ENCODE peak calls at places on chromosomes 3 and 15, in nine cellular contexts. One of them, this sample, is unnamed. For H3K9me3, the result is how much of the 10 kb centered on the place peaks cover.

GRCh38 chr3:40452876-40453730 is 4.0 kb upstream of the RPL14 start:
- DNase-seq in tibial nerve: peak
- DNase-seq in right lobe of liver: peak
- DNase-seq in transverse colon: peak
- DNase-seq in IMR-90: peak
- DNase-seq in heart left ventricle: peak
- DNase-seq in vagina: peak
- DNase-seq in breast epithelium: peak
- DNase-seq in K562: peak
- DNase-seq in this sample: peak

GRCh38 chr15:95604634-95605036 is 725.9 kb upstream of the NR2F2 start:
- DNase-seq in tibial nerve: no peak
- DNase-seq in right lobe of liver: no peak
- DNase-seq in transverse colon: no peak
- DNase-seq in IMR-90: peak
- DNase-seq in heart left ventricle: peak
- DNase-seq in vagina: no peak
- DNase-seq in breast epithelium: no peak
- DNase-seq in K562: no peak
- DNase-seq in this sample: no peak

GRCh38 chr3:160027541-160028195 is 39.0 kb downstream of the IL12A start:
- DNase-seq in tibial nerve: no peak
- DNase-seq in right lobe of liver: no peak
- DNase-seq in transverse colon: no peak
- DNase-seq in IMR-90: peak
- DNase-seq in heart left ventricle: no peak
- DNase-seq in vagina: no peak
- DNase-seq in breast epithelium: no peak
- DNase-seq in K562: no peak
- DNase-seq in this sample: no peak

GRCh38 chr3:49813497-49814174 is at the start of gene UBA7:
- DNase-seq in tibial nerve: no peak
- DNase-seq in right lobe of liver: peak
- DNase-seq in transverse colon: peak
- DNase-seq in IMR-90: peak
- DNase-seq in heart left ventricle: peak
- DNase-seq in vagina: no peak
- DNase-seq in breast epithelium: peak
- DNase-seq in K562: no peak
- DNase-seq in this sample: peak

GRCh38 chr15:71547066-71547465 is 263.3 kb upstream of the NR2E3 start:
- DNase-seq in tibial nerve: peak
- DNase-seq in right lobe of liver: no peak
- DNase-seq in transverse colon: no peak
- DNase-seq in IMR-90: no peak
- DNase-seq in heart left ventricle: peak
- DNase-seq in vagina: no peak
- DNase-seq in breast epithelium: no peak
- DNase-seq in K562: no peak
- DNase-seq in this sample: peak

GRCh38 chr3:140246578-140246977 is 311.6 kb downstream of the CLSTN2 start:
- DNase-seq in tibial nerve: no peak
- DNase-seq in right lobe of liver: no peak
- DNase-seq in transverse colon: no peak
- DNase-seq in IMR-90: no peak
- DNase-seq in heart left ventricle: no peak
- DNase-seq in vagina: no peak
- DNase-seq in breast epithelium: no peak
- DNase-seq in K562: no peak
- DNase-seq in this sample: no peak

GRCh38 chr3:4416961-4417360 is 50.1 kb downstream of the SUMF1 start:
- DNase-seq in tibial nerve: no peak
- DNase-seq in right lobe of liver: no peak
- DNase-seq in transverse colon: no peak
- DNase-seq in IMR-90: peak
- DNase-seq in heart left ventricle: no peak
- DNase-seq in vagina: no peak
- DNase-seq in breast epithelium: peak
- DNase-seq in K562: no peak
- DNase-seq in this sample: no peak

GRCh38 chr3:123031051-123031450 is 3.5 kb upstream of the SEMA5B start:
- DNase-seq in tibial nerve: no peak
- DNase-seq in right lobe of liver: no peak
- DNase-seq in transverse colon: no peak
- DNase-seq in IMR-90: no peak
- DNase-seq in heart left ventricle: no peak
- DNase-seq in vagina: no peak
- DNase-seq in breast epithelium: no peak
- DNase-seq in K562: no peak
- DNase-seq in this sample: peak

GRCh38 chr15:92017882-92018534 is 164.5 kb downstream of the SLCO3A1 start:
- DNase-seq in tibial nerve: no peak
- DNase-seq in right lobe of liver: no peak
- DNase-seq in transverse colon: no peak
- DNase-seq in IMR-90: no peak
- DNase-seq in heart left ventricle: no peak
- DNase-seq in vagina: no peak
- DNase-seq in breast epithelium: no peak
- DNase-seq in K562: no peak
- DNase-seq in this sample: no peak

GRCh38 chr3:181176610-181177009 is 187.1 kb upstream of the DNAJC19 start:
- DNase-seq in tibial nerve: peak
- DNase-seq in right lobe of liver: peak
- DNase-seq in transverse colon: peak
- DNase-seq in IMR-90: peak
- DNase-seq in heart left ventricle: peak
- DNase-seq in vagina: no peak
- DNase-seq in breast epithelium: peak
- DNase-seq in K562: peak
- DNase-seq in this sample: peak

GRCh38 chr15:66633851-66634250 is 68.1 kb upstream of the LCTL start:
- DNase-seq in tibial nerve: no peak
- DNase-seq in right lobe of liver: no peak
- DNase-seq in transverse colon: no peak
- DNase-seq in IMR-90: no peak
- DNase-seq in heart left ventricle: no peak
- DNase-seq in vagina: no peak
- DNase-seq in breast epithelium: no peak
- DNase-seq in K562: no peak
- DNase-seq in this sample: no peak

GRCh38 chr3:143693506-143693905 is 154.8 kb downstream of the SLC9A9 start:
- DNase-seq in tibial nerve: no peak
- DNase-seq in right lobe of liver: no peak
- DNase-seq in transverse colon: no peak
- DNase-seq in IMR-90: no peak
- DNase-seq in heart left ventricle: no peak
- DNase-seq in vagina: no peak
- DNase-seq in breast epithelium: no peak
- DNase-seq in K562: no peak
- DNase-seq in this sample: no peak

GRCh38 chr3:112770026-112770626 is 76.5 kb downstream of the CD200R1L start:
- DNase-seq in tibial nerve: no peak
- DNase-seq in right lobe of liver: no peak
- DNase-seq in transverse colon: no peak
- DNase-seq in IMR-90: peak
- DNase-seq in heart left ventricle: peak
- DNase-seq in vagina: no peak
- DNase-seq in breast epithelium: no peak
- DNase-seq in K562: peak
- DNase-seq in this sample: no peak

GRCh38 chr3:194169595-194169994 is 33.6 kb downstream of the HES1 start:
- DNase-seq in tibial nerve: no peak
- DNase-seq in right lobe of liver: no peak
- DNase-seq in transverse colon: no peak
- DNase-seq in IMR-90: no peak
- DNase-seq in heart left ventricle: no peak
- DNase-seq in vagina: no peak
- DNase-seq in breast epithelium: no peak
- DNase-seq in K562: no peak
- DNase-seq in this sample: no peak

GRCh38 chr3:58177747-58178527 is 32.8 kb downstream of the DNASE1L3 start:
- DNase-seq in tibial nerve: peak
- DNase-seq in right lobe of liver: peak
- DNase-seq in transverse colon: peak
- DNase-seq in IMR-90: peak
- DNase-seq in heart left ventricle: peak
- DNase-seq in vagina: no peak
- DNase-seq in breast epithelium: peak
- DNase-seq in K562: peak
- DNase-seq in this sample: peak

DNA sequence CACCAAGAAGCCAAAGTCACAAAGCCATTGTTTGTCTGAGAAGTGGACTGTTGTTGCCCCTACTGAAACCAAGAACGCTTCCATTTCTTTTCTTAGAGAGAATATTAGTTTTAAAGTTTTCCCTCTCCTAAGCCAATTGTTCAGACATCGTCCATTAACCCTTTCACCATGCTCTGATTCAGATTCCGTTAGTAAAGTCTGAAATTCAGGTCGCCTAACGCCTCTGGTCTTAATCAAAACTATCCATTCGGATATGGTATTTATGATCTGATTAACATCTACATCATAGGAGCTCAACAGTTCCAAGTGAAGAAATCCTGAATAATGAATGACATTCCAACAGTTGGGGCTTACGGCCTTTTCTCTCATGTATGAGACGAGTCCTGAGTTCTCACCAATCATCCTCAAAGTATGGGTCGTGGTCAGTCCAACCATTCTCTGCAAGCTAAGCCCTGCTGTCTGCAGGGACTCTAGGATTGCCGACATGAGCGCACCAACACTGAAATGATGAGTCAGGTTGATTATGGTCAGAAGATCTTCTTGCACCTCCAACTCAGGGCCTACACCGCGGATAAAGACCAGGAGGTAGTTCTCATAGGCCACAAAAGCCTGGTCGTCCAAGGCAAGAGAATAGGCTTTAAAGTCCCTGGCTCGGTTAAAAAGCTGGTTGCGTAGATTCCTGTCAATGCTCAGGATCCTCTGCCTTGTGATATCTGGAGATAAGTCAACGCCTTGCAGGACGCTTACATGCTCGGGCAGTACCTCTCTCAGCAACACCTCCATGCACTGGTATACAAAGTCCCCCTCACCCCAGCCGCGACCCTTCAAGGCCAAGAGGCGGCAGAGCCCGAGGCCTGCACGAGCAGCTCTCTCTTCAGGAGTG is 767 bp downstream of the EPM2AIP1 start:
- DNase-seq in tibial nerve: no peak
- DNase-seq in right lobe of liver: no peak
- DNase-seq in transverse colon: peak
- DNase-seq in IMR-90: peak
- DNase-seq in heart left ventricle: no peak
- DNase-seq in vagina: no peak
- DNase-seq in breast epithelium: no peak
- DNase-seq in K562: peak
- DNase-seq in this sample: peak
- TF ChIP-seq POLR2A in tibial nerve: no peak
- TF ChIP-seq POLR2A in right lobe of liver: no peak
- TF ChIP-seq POLR2A in transverse colon: no peak
- TF ChIP-seq POLR2A in IMR-90: no peak
- TF ChIP-seq POLR2A in heart left ventricle: no peak
- TF ChIP-seq POLR2A in vagina: no peak
- TF ChIP-seq POLR2A in breast epithelium: no peak
- TF ChIP-seq POLR2A in K562: no peak
- TF ChIP-seq POLR2A in this sample: no peak

GRCh38 chr15:62212746-62213145 is 47.7 kb upstream of the C2CD4B start:
- DNase-seq in tibial nerve: no peak
- DNase-seq in right lobe of liver: no peak
- DNase-seq in transverse colon: no peak
- DNase-seq in IMR-90: no peak
- DNase-seq in heart left ventricle: no peak
- DNase-seq in vagina: no peak
- DNase-seq in breast epithelium: no peak
- DNase-seq in K562: no peak
- DNase-seq in this sample: no peak
- H3K9me3 ChIP-seq in tibial nerve: under half
- H3K9me3 ChIP-seq in right lobe of liver: under half
- H3K9me3 ChIP-seq in transverse colon: under half
- H3K9me3 ChIP-seq in IMR-90: under half
- H3K9me3 ChIP-seq in heart left ventricle: under half
- H3K9me3 ChIP-seq in vagina: under half
- H3K9me3 ChIP-seq in breast epithelium: under half
- H3K9me3 ChIP-seq in K562: under half
- H3K9me3 ChIP-seq in this sample: under half

GRCh38 chr3:31297899-31298298 is 234.8 kb upstream of the STT3B start:
- DNase-seq in tibial nerve: no peak
- DNase-seq in right lobe of liver: no peak
- DNase-seq in transverse colon: no peak
- DNase-seq in IMR-90: no peak
- DNase-seq in heart left ventricle: no peak
- DNase-seq in vagina: no peak
- DNase-seq in breast epithelium: no peak
- DNase-seq in K562: no peak
- DNase-seq in this sample: no peak
- TF ChIP-seq POLR2A in tibial nerve: no peak
- TF ChIP-seq POLR2A in right lobe of liver: no peak
- TF ChIP-seq POLR2A in transverse colon: no peak
- TF ChIP-seq POLR2A in IMR-90: no peak
- TF ChIP-seq POLR2A in heart left ventricle: no peak
- TF ChIP-seq POLR2A in vagina: no peak
- TF ChIP-seq POLR2A in breast epithelium: no peak
- TF ChIP-seq POLR2A in K562: no peak
- TF ChIP-seq POLR2A in this sample: no peak

DNA sequence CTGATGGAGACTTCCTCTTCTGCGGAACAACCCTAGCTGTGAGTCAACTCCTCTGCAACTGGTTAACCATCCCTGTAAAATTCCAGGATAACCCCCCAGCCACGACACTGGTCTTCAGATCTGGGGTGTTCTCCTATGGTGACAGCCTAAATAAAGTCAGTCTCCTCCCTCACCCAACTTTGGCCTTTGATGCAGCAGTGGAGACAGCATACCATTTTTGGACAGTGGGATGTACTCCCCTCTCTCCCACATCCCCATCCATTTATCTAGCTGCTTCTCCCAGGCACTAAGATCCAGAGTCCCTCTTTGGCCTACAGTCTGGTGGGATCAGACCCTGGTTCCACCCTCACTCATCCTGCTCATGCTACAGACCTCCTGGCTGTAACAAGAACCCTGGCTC is 352.6 kb downstream of the OCA2 start:
- DNase-seq in tibial nerve: no peak
- DNase-seq in right lobe of liver: no peak
- DNase-seq in transverse colon: no peak
- DNase-seq in IMR-90: no peak
- DNase-seq in heart left ventricle: no peak
- DNase-seq in vagina: peak
- DNase-seq in breast epithelium: no peak
- DNase-seq in K562: no peak
- DNase-seq in this sample: no peak
- H3K9me3 ChIP-seq in tibial nerve: under half
- H3K9me3 ChIP-seq in right lobe of liver: under half
- H3K9me3 ChIP-seq in transverse colon: under half
- H3K9me3 ChIP-seq in IMR-90: under half
- H3K9me3 ChIP-seq in heart left ventricle: under half
- H3K9me3 ChIP-seq in vagina: under half
- H3K9me3 ChIP-seq in breast epithelium: under half
- H3K9me3 ChIP-seq in K562: under half
- H3K9me3 ChIP-seq in this sample: under half

DNA sequence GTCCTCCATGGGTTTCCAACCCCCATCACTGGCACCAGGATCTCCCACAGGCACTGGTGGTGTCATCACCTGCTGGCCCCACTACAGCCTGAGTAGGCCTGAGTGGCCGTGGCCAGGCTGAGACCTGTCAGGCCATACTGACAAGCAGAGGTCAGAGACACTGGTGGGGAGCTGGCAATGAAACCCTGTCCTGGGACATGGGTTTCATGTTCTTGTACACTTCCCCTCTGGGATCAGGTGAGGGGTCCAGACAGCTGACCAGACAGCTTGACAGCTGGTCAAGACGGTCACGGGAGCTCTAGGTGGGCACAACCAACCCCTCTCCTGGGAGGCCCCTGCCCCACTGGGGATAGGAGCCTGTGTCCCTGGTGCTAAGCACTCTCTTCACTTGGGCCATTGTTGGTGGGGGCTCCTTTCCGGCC is 13.1 kb downstream of the ZBTB47 start:
- DNase-seq in tibial nerve: no peak
- DNase-seq in right lobe of liver: no peak
- DNase-seq in transverse colon: no peak
- DNase-seq in IMR-90: no peak
- DNase-seq in heart left ventricle: peak
- DNase-seq in vagina: no peak
- DNase-seq in breast epithelium: no peak
- DNase-seq in K562: no peak
- DNase-seq in this sample: no peak
- TF ChIP-seq POLR2A in tibial nerve: no peak
- TF ChIP-seq POLR2A in right lobe of liver: no peak
- TF ChIP-seq POLR2A in transverse colon: no peak
- TF ChIP-seq POLR2A in IMR-90: no peak
- TF ChIP-seq POLR2A in heart left ventricle: no peak
- TF ChIP-seq POLR2A in vagina: no peak
- TF ChIP-seq POLR2A in breast epithelium: no peak
- TF ChIP-seq POLR2A in K562: no peak
- TF ChIP-seq POLR2A in this sample: no peak